ENCODE peak calls at places on chromosome 2, in eight cellular contexts. N, Z, G, X, L, F, P and U are unnamed samples.

GRCh38 chr2:120979398-120979797 is 243.7 kb downstream of the GLI2 start:
- DNase-seq in L (no peak), N (no peak), X (no peak), G (no peak), P (no peak), F (no peak), Z (no peak), U (no peak)

GRCh38 chr2:9820020-9820973 is 23.0 kb upstream of the TAF1B start:
- DNase-seq in G (peak; percentile 71), Z (no peak), F (no peak), N (no peak), P (no peak), X (no peak), L (no peak), U (peak; percentile 44)

GRCh38 chr2:236667526-236667925 is 97.9 kb downstream of the ACKR3 start:
- DNase-seq in F (no peak), L (no peak), N (no peak), X (no peak), P (no peak), Z (no peak), G (no peak), U (no peak)

GRCh38 chr2:66772618-66773017 is 337.7 kb downstream of the MEIS1 start:
- DNase-seq in X (no peak), N (no peak), L (no peak), F (no peak), G (no peak), P (no peak), Z (no peak), U (peak; percentile 2)

GRCh38 chr2:199228887-199229819 is 228.6 kb downstream of the SATB2 start:
- DNase-seq in G (peak; percentile 99), Z (no peak), F (no peak), N (no peak), L (peak; percentile 8), P (no peak), X (no peak), U (no peak)

GRCh38 chr2:219492575-219492974 is 6.1 kb upstream of the GMPPA start:
- DNase-seq in N (no peak), X (no peak), Z (no peak), G (no peak), L (no peak), F (no peak), P (no peak), U (no peak)

GRCh38 chr2:60416221-60417008 is 137.0 kb downstream of the BCL11A start:
- DNase-seq in P (no peak), L (no peak), N (no peak), F (no peak), Z (peak; percentile 30), X (peak; percentile 51), G (peak; percentile 39), U (peak; percentile 92)

GRCh38 chr2:226691265-226691664 is 108.4 kb downstream of the IRS1 start:
- DNase-seq in G (no peak), F (no peak), L (no peak), N (no peak), X (no peak), Z (no peak), P (no peak), U (no peak)

GRCh38 chr2:21155365-21156136 is 31.8 kb downstream of the TDRD15 start:
- DNase-seq in Z (no peak), G (no peak), F (no peak), L (no peak), X (no peak), P (no peak), N (no peak), U (no peak)

GRCh38 chr2:163878718-163879117 is 142.9 kb upstream of the FIGN start:
- DNase-seq in Z (no peak), N (no peak), P (no peak), X (peak; percentile 37), F (peak; percentile 28), L (peak; percentile 25), G (peak; percentile 9), U (peak; percentile 4)

GRCh38 chr2:182652326-182652725 is 63.7 kb upstream of the DNAJC10 start:
- DNase-seq in Z (no peak), F (no peak), P (no peak), G (peak; percentile 3), X (no peak), N (no peak), L (no peak), U (no peak)

GRCh38 chr2:238947243-238947760 is 99.4 kb downstream of the TWIST2 start:
- DNase-seq in G (no peak), X (peak; percentile 14), F (no peak), P (no peak), N (no peak), Z (no peak), L (no peak), U (no peak)

GRCh38 chr2:100193334-100193733 is 50.9 kb upstream of the AFF3 start:
- DNase-seq in F (peak; percentile 42), G (no peak), N (no peak), L (no peak), P (no peak), Z (no peak), X (no peak), U (peak; percentile 60)

GRCh38 chr2:129722306-129723020 is 257.0 kb upstream of the RAB6C start:
- DNase-seq in N (no peak), L (no peak), X (no peak), F (no peak), P (no peak), Z (no peak), G (no peak), U (no peak)
- H3K27ac ChIP-seq in N (no peak overlapping the region), L (no peak overlapping the region), X (no peak overlapping the region), F (no peak overlapping the region), P (no peak overlapping the region), Z (no peak overlapping the region), G (no peak overlapping the region), U (no peak overlapping the region)

GRCh38 chr2:96540136-96540535 is 3.6 kb downstream of the ARID5A start:
- DNase-seq in X (no peak), Z (no peak), F (no peak), G (peak; percentile 75), N (no peak), L (no peak), P (no peak), U (no peak)
- H3K27me3 ChIP-seq in X (no peaks in the 10 kb centered on the region), Z (no peaks in the 10 kb centered on the region), F (no peaks in the 10 kb centered on the region), G (no peaks in the 10 kb centered on the region), N (no peaks in the 10 kb centered on the region), L (no peaks in the 10 kb centered on the region), P (peaks cover 50% of the 10 kb centered on the region), U (no peaks in the 10 kb centered on the region)

DNA sequence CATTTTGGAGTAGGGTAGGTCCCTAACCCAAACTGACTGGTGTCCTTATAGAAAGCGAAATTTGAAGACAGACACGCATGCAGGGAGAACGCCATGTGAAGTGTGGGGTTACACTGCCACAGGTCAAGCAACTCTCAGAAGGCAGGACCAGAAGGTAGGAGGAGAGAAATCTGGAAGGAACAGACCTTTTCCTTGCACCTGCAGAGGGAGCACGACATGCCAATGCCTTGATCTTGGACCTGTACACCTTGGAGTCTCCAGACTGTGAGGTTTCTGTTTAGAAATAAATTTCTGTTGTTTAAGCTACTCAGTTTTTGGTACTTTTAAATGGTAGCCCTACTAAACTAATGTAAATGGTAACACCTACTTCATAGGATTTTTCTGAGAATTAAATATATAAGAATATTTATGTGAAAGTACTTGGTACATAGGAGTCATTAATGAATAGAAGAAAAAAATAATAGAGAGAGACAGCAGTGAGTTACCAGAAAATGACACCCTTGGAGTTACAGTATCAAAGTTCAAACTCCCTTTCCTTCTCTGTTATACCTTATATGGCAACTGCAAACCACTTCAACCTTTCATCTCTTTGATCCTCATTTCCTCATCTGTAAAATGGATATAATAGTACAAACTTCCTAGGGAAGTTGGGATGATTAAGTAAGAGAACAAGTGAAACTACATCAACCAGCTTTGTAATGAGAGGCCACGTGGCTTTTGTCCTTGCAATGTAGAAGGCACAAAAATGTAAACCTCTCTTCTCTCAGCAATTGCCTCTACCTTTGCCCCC is 184.9 kb upstream of the PARD3B start:
- DNase-seq in Z (no peak), P (no peak), L (no peak), X (no peak), G (no peak), N (no peak), F (no peak), U (peak; percentile 61)
- H3K27ac ChIP-seq in Z (no peak overlapping the region), P (no peak overlapping the region), L (no peak overlapping the region), X (no peak overlapping the region), G (no peak overlapping the region), N (no peak overlapping the region), F (no peak overlapping the region), U (no peak overlapping the region)

GRCh38 chr2:104857262-104858221 is 3.6 kb downstream of the POU3F3 start:
- DNase-seq in X (no peak), F (no peak), N (no peak), L (no peak), P (no peak), Z (no peak), G (no peak), U (peak; percentile 15)
- H3K27me3 ChIP-seq in X (peaks cover 83% of the 10 kb centered on the region), F (peaks cover 83% of the 10 kb centered on the region), N (peaks cover 47% of the 10 kb centered on the region), L (peaks cover 11% of the 10 kb centered on the region), P (peaks cover 99% of the 10 kb centered on the region), Z (peaks cover 65% of the 10 kb centered on the region), G (peaks cover 62% of the 10 kb centered on the region), U (peaks cover 20% of the 10 kb centered on the region)

GRCh38 chr2:45575881-45576280 is 35.2 kb downstream of the SRBD1 start:
- DNase-seq in F (no peak), P (no peak), N (no peak), X (no peak), L (no peak), G (no peak), Z (no peak), U (no peak)
- H3K27ac ChIP-seq in F (no peak overlapping the region), P (no peak overlapping the region), N (no peak overlapping the region), X (no peak overlapping the region), L (no peak overlapping the region), G (no peak overlapping the region), Z (no peak overlapping the region), U (no peak overlapping the region)

GRCh38 chr2:240746671-240747070 is 55.0 kb downstream of the AQP12A start:
- DNase-seq in P (no peak), G (no peak), X (no peak), N (no peak), L (no peak), F (no peak), Z (no peak), U (no peak)

GRCh38 chr2:240745456-240745855 is 53.8 kb downstream of the AQP12A start:
- DNase-seq in Z (no peak), N (no peak), X (no peak), F (no peak), L (no peak), P (no peak), G (no peak), U (no peak)

GRCh38 chr2:240750409-240750808 is 58.7 kb downstream of the AQP12A start:
- DNase-seq in Z (no peak), L (no peak), N (no peak), X (no peak), P (no peak), G (no peak), F (no peak), U (no peak)

GRCh38 chr2:240745962-240746361 is 54.3 kb downstream of the AQP12A start:
- DNase-seq in G (no peak), Z (no peak), X (no peak), P (no peak), F (no peak), N (no peak), L (no peak), U (no peak)

DNA sequence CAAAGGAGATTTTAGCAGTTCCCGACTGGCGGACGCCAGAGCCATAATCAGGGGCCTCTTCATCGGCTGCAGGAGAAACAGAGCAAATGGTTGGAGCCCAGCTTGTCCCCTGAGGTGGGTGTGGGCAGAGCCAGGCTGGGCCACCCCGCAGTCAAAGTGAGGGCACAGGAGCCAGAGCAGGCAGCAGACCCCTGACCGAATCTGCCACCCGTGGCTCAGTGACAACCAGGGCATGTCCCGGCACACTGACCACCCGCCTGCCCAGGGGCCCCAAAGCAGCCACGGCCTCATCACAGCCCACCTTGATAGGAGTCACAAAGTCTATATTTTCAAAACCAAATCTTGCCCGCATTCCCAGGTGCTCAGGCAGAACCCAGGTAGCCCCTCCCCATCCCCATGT is 55.6 kb downstream of the AQP12A start:
- DNase-seq in X (no peak), G (no peak), P (no peak), L (no peak), N (no peak), F (no peak), Z (no peak), U (no peak)
- H3K27me3 ChIP-seq in X (no peaks in the 10 kb centered on the region), G (peaks cover 3% of the 10 kb centered on the region), P (peaks cover 8% of the 10 kb centered on the region), L (peaks cover 26% of the 10 kb centered on the region), N (no peaks in the 10 kb centered on the region), F (no peaks in the 10 kb centered on the region), Z (no peaks in the 10 kb centered on the region), U (no peaks in the 10 kb centered on the region)